ENCODE peak calls at places on chromosomes 5 and 9, in ten cellular contexts. Y is breast epithelium, J is esophagus muscularis mucosa, Z is uterus, F is RWPE1, T is stomach, B is IMR-90, C is prostate gland, L is sigmoid colon, W is NB4. N is an unnamed sample.

GRCh38 chr9:110650991-110651411 is 17.6 kb upstream of the MUSK start:
- DNase-seq in W (no peak), J (no peak), Y (no peak), T (no peak), C (no peak), Z (peak; percentile 32), L (no peak), F (peak; percentile 41), B (peak; percentile 99), N (peak; percentile 98)

GRCh38 chr5:109291090-109291489 is 118.7 kb downstream of the PJA2 start:
- DNase-seq in L (no peak), T (no peak), C (no peak), Z (no peak), J (no peak), F (no peak), B (no peak), Y (no peak), W (no peak), N (no peak)

GRCh38 chr5:35513612-35514011 is 104.1 kb upstream of the SPEF2 start:
- DNase-seq in Y (no peak), B (no peak), W (no peak), L (no peak), Z (no peak), F (no peak), C (no peak), T (no peak), J (no peak), N (no peak)

GRCh38 chr5:131262953-131263541 is 806 bp upstream of the CDC42SE2 start:
- DNase-seq in F (no peak), B (no peak), L (no peak), C (no peak), W (peak; percentile 51), J (no peak), T (no peak), Y (no peak), Z (no peak), N (no peak)

GRCh38 chr5:93193756-93194155 is 387.3 kb downstream of the NR2F1-AS1 start:
- DNase-seq in B (peak; percentile 36), F (peak; percentile 12), Z (no peak), C (no peak), Y (no peak), W (no peak), J (no peak), L (no peak), T (no peak), N (no peak)

GRCh38 chr9:6592231-6592630 is 53.3 kb downstream of the GLDC start:
- DNase-seq in W (no peak), J (no peak), B (no peak), F (no peak), Y (no peak), C (no peak), T (no peak), L (no peak), Z (no peak), N (no peak)

GRCh38 chr5:10453564-10453963 is 11.9 kb downstream of the ROPN1L start:
- DNase-seq in T (no peak), F (peak; percentile 52), Z (no peak), Y (no peak), W (no peak), C (no peak), B (peak; percentile 28), J (no peak), L (no peak), N (no peak)

GRCh38 chr9:92561374-92562329 is 25.9 kb upstream of the ECM2 start:
- DNase-seq in B (peak; percentile 74), C (no peak), L (no peak), J (no peak), Y (no peak), W (no peak), Z (no peak), T (no peak), F (no peak), N (peak; percentile 59)

GRCh38 chr9:92506184-92506857 is 24.0 kb upstream of the ASPN start:
- DNase-seq in L (peak; percentile 75), T (no peak), J (no peak), W (no peak), Z (peak; percentile 56), Y (no peak), C (no peak), B (peak; percentile 95), F (peak; percentile 98), N (peak; percentile 88)

GRCh38 chr5:145350501-145350900 is 484.6 kb downstream of the PRELID2 start:
- DNase-seq in C (no peak), L (no peak), B (peak; percentile 85), Z (no peak), Y (no peak), J (no peak), T (no peak), F (peak; percentile 34), W (no peak), N (no peak)

GRCh38 chr5:17118631-17119030 is 98.8 kb upstream of the BASP1 start:
- DNase-seq in Y (peak; percentile 22), C (no peak), T (peak; percentile 41), L (peak; percentile 68), W (peak; percentile 99), F (peak; percentile 87), Z (no peak), B (peak; percentile 99), J (no peak), N (peak; percentile 87)

GRCh38 chr9:34664281-34665108 is 2.0 kb upstream of the CCL27 start:
- DNase-seq in Y (peak; percentile 71), F (peak; percentile 39), T (peak; percentile 85), W (peak; percentile 91), B (peak; percentile 69), C (peak; percentile 65), L (peak; percentile 90), J (peak; percentile 95), Z (peak; percentile 79), N (peak; percentile 37)
- TF ChIP-seq CTCF in Y (peak; percentile 72), F (no peak), T (no peak), W (peak; percentile 100), B (peak; percentile 99), C (peak; percentile 63), L (peak; percentile 73), J (peak; percentile 77), Z (peak; percentile 78), N (peak; percentile 99)

DNA sequence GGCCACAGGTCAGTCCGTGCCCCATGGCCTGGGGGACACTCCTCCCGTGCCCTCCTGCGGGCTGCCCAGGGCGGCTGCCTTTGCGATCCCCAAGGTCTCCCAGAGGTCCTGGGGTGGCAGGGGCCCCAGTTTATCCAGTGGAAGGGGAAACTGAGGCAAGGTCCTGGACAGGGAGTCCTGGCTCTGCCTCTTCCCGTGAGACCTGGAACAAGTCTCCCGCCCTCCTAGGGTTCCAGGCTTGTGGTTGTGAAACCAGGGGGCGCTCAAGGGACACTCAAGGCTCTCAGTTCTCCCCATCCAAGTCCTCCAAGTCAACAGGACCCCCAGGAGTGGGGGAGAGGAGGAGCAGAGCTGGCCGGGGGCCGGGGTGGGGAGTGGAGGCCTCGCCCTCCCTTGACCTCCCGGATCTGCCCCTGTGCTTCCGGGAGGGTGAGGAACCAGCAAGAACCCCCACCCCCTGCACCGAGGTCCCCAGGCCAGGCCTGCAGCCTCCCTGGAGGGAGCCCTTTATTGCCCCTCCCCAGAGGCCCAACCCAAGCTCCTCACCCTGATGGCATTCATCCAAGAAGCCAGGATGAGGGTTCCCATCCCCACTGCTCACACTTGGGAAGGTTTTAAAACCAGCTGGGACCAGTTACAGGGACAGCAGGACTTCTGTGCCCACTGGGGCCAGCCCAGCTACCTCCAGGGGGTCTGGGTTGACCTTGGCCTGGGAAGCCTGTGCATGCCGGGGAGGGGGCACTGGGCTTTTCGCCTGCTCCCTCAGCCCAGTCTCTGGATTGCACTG is 24.7 kb upstream of the TMEM250 start:
- DNase-seq in Z (no peak), T (no peak), C (no peak), L (no peak), Y (no peak), W (peak; percentile 60), F (no peak), B (peak; percentile 9), J (no peak), N (no peak)
- TF ChIP-seq CTCF in Z (no peak), T (no peak), C (no peak), L (no peak), Y (no peak), W (peak; percentile 58), F (peak; percentile 48), B (no peak), J (no peak), N (peak; percentile 28)

DNA sequence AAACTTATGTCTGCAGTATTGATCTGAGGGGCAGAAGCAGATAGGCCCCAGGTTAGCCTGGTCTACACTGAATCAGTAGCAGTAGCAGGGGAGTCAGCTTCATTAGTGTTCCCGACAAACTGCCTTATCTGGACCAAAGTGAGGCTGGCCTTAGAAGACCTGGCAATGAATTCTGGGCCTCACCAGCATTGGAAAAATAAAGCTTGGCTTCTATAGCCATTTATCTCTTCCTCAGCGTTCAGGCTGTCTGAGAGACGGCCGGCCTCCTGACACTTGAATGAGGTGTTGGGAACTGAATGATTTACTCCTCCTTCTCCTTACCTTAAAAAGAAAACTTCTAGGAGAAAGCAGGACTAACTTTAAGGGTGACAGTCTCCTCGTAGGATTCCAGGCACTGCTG is 141.8 kb upstream of the RUSC2 start:
- DNase-seq in W (no peak), T (no peak), L (no peak), Z (no peak), J (no peak), B (no peak), F (no peak), Y (no peak), C (no peak), N (no peak)
- TF ChIP-seq CTCF in W (no peak), T (no peak), L (no peak), Z (no peak), J (no peak), B (no peak), F (no peak), Y (no peak), C (no peak), N (no peak)

DNA sequence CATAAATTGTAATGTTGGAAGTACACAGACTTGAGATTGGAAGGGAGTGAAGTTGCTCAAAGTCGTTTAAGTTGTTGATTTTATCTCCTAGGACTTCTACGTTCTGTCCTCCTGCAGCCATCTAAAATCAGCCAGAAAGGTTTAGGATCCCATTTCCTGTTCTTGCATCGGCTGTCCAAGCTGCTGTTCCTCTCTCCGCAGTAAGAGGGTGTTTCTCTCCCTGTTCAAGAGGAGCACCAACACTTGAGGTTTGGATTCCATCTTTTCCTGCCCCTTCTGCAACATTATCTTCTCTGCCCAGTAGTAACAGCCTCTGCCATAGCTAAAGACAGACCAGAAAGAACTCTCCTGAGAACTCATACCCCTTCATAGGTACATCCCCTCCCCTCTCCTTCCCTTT is 373.4 kb downstream of the GADD45G start:
- DNase-seq in Z (no peak), J (no peak), L (no peak), W (no peak), Y (no peak), B (peak; percentile 21), T (no peak), F (peak; percentile 36), C (no peak), N (no peak)
- TF ChIP-seq CTCF in Z (peak; percentile 33), J (peak; percentile 49), L (peak; percentile 38), W (peak; percentile 20), Y (peak; percentile 28), B (no peak), T (no peak), F (no peak), C (peak; percentile 48), N (no peak)

DNA sequence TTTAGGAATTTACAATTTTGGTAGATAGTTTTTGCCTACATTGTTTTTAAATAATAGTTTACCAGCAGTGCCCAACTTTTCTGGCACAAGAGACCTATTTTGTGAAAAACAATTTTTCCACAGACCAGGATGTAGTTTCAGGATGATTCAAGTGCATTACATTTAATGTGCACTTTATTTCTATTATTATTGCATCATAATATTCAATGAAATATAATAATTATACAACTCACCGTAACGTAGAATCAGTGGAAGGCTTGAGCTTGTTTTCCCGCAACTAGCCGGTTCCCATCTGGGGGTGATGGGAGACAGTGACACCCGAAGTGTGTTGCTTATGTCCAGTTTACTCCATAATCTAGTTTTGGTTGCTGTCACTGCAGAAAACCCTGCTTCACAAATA is 3.5 kb upstream of the HNRNPA0 start:
- DNase-seq in L (no peak), C (no peak), Y (no peak), J (no peak), W (no peak), T (no peak), F (no peak), B (no peak), Z (no peak), N (no peak)
- TF ChIP-seq CTCF in L (no peak), C (no peak), Y (no peak), J (no peak), W (no peak), T (no peak), F (no peak), B (no peak), Z (no peak), N (no peak)